ENCODE peak calls at places on chromosomes 6 and 20, in eight cellular contexts. One of them, this sample, is unnamed.

GRCh38 chr6:167750956-167751358 is 75.8 kb upstream of the AFDN start:
- DNase-seq in CD4-positive, alpha-beta T cell: no peak
- DNase-seq in CD4-positive, alpha-beta memory T cell: no peak
- DNase-seq in right cardiac atrium: peak
- DNase-seq in heart left ventricle: peak
- DNase-seq in CD4-positive, CD25-positive, alpha-beta regulatory T cell: no peak
- DNase-seq in brain microvascular endothelial cell: no peak
- DNase-seq in hepatocyte: peak
- DNase-seq in this sample: peak

GRCh38 chr6:3139090-3139903 is 18.0 kb downstream of the TUBB2A start:
- DNase-seq in CD4-positive, alpha-beta T cell: no peak
- DNase-seq in CD4-positive, alpha-beta memory T cell: no peak
- DNase-seq in right cardiac atrium: peak
- DNase-seq in heart left ventricle: peak
- DNase-seq in CD4-positive, CD25-positive, alpha-beta regulatory T cell: no peak
- DNase-seq in brain microvascular endothelial cell: peak
- DNase-seq in hepatocyte: peak
- DNase-seq in this sample: peak

GRCh38 chr6:37990762-37991525 is 171.4 kb downstream of the ZFAND3 start:
- DNase-seq in CD4-positive, alpha-beta T cell: no peak
- DNase-seq in CD4-positive, alpha-beta memory T cell: no peak
- DNase-seq in right cardiac atrium: no peak
- DNase-seq in heart left ventricle: peak
- DNase-seq in CD4-positive, CD25-positive, alpha-beta regulatory T cell: no peak
- DNase-seq in brain microvascular endothelial cell: peak
- DNase-seq in hepatocyte: peak
- DNase-seq in this sample: no peak

GRCh38 chr6:13248053-13248452 is 80.3 kb downstream of the TBC1D7 start:
- DNase-seq in CD4-positive, alpha-beta T cell: no peak
- DNase-seq in CD4-positive, alpha-beta memory T cell: no peak
- DNase-seq in right cardiac atrium: no peak
- DNase-seq in heart left ventricle: no peak
- DNase-seq in CD4-positive, CD25-positive, alpha-beta regulatory T cell: no peak
- DNase-seq in brain microvascular endothelial cell: peak
- DNase-seq in hepatocyte: peak
- DNase-seq in this sample: peak

GRCh38 chr20:4569092-4569491 is 152.6 kb upstream of the PRND start:
- DNase-seq in CD4-positive, alpha-beta T cell: no peak
- DNase-seq in CD4-positive, alpha-beta memory T cell: no peak
- DNase-seq in right cardiac atrium: no peak
- DNase-seq in heart left ventricle: no peak
- DNase-seq in CD4-positive, CD25-positive, alpha-beta regulatory T cell: no peak
- DNase-seq in brain microvascular endothelial cell: no peak
- DNase-seq in hepatocyte: no peak
- DNase-seq in this sample: no peak

GRCh38 chr20:2167122-2167521 is 65.5 kb downstream of the STK35 start:
- DNase-seq in CD4-positive, alpha-beta T cell: no peak
- DNase-seq in CD4-positive, alpha-beta memory T cell: no peak
- DNase-seq in right cardiac atrium: no peak
- DNase-seq in heart left ventricle: no peak
- DNase-seq in CD4-positive, CD25-positive, alpha-beta regulatory T cell: no peak
- DNase-seq in brain microvascular endothelial cell: no peak
- DNase-seq in hepatocyte: no peak
- DNase-seq in this sample: no peak

GRCh38 chr20:49765846-49766541 is 46.6 kb upstream of the SLC9A8 start:
- DNase-seq in CD4-positive, alpha-beta T cell: no peak
- DNase-seq in CD4-positive, alpha-beta memory T cell: no peak
- DNase-seq in right cardiac atrium: no peak
- DNase-seq in heart left ventricle: no peak
- DNase-seq in CD4-positive, CD25-positive, alpha-beta regulatory T cell: no peak
- DNase-seq in brain microvascular endothelial cell: no peak
- DNase-seq in hepatocyte: no peak
- DNase-seq in this sample: no peak

GRCh38 chr20:24993337-24994185 is 1.0 kb upstream of the APMAP start:
- DNase-seq in CD4-positive, alpha-beta T cell: no peak
- DNase-seq in CD4-positive, alpha-beta memory T cell: no peak
- DNase-seq in right cardiac atrium: no peak
- DNase-seq in heart left ventricle: no peak
- DNase-seq in CD4-positive, CD25-positive, alpha-beta regulatory T cell: no peak
- DNase-seq in brain microvascular endothelial cell: no peak
- DNase-seq in hepatocyte: peak
- DNase-seq in this sample: no peak

GRCh38 chr6:170291271-170292110 is 613 bp upstream of the DLL1 start:
- DNase-seq in CD4-positive, alpha-beta T cell: peak
- DNase-seq in CD4-positive, alpha-beta memory T cell: peak
- DNase-seq in right cardiac atrium: peak
- DNase-seq in heart left ventricle: peak
- DNase-seq in CD4-positive, CD25-positive, alpha-beta regulatory T cell: peak
- DNase-seq in brain microvascular endothelial cell: no peak
- DNase-seq in hepatocyte: peak
- DNase-seq in this sample: no peak

GRCh38 chr6:25882066-25882496 is 8.0 kb upstream of the SLC17A3 start:
- DNase-seq in CD4-positive, alpha-beta T cell: peak
- DNase-seq in CD4-positive, alpha-beta memory T cell: no peak
- DNase-seq in right cardiac atrium: peak
- DNase-seq in heart left ventricle: peak
- DNase-seq in CD4-positive, CD25-positive, alpha-beta regulatory T cell: peak
- DNase-seq in brain microvascular endothelial cell: no peak
- DNase-seq in hepatocyte: peak
- DNase-seq in this sample: no peak

GRCh38 chr6:134954272-134954990 is 4.5 kb upstream of the ALDH8A1 start:
- DNase-seq in CD4-positive, alpha-beta T cell: no peak
- DNase-seq in CD4-positive, alpha-beta memory T cell: no peak
- DNase-seq in right cardiac atrium: no peak
- DNase-seq in heart left ventricle: no peak
- DNase-seq in CD4-positive, CD25-positive, alpha-beta regulatory T cell: no peak
- DNase-seq in brain microvascular endothelial cell: no peak
- DNase-seq in hepatocyte: peak
- DNase-seq in this sample: no peak

GRCh38 chr6:63565058-63565726 is 7.1 kb upstream of the LOC128125822 start:
- DNase-seq in CD4-positive, alpha-beta T cell: no peak
- DNase-seq in CD4-positive, alpha-beta memory T cell: no peak
- DNase-seq in right cardiac atrium: no peak
- DNase-seq in heart left ventricle: no peak
- DNase-seq in CD4-positive, CD25-positive, alpha-beta regulatory T cell: no peak
- DNase-seq in brain microvascular endothelial cell: no peak
- DNase-seq in hepatocyte: peak
- DNase-seq in this sample: peak

GRCh38 chr6:30767158-30767943 is 23.0 kb upstream of the IER3 start:
- DNase-seq in CD4-positive, alpha-beta T cell: no peak
- DNase-seq in CD4-positive, alpha-beta memory T cell: no peak
- DNase-seq in right cardiac atrium: no peak
- DNase-seq in heart left ventricle: no peak
- DNase-seq in CD4-positive, CD25-positive, alpha-beta regulatory T cell: no peak
- DNase-seq in brain microvascular endothelial cell: no peak
- DNase-seq in hepatocyte: no peak
- DNase-seq in this sample: no peak

GRCh38 chr6:137745321-137745720 is 121.7 kb upstream of the TNFAIP3 start:
- DNase-seq in CD4-positive, alpha-beta T cell: no peak
- DNase-seq in CD4-positive, alpha-beta memory T cell: no peak
- DNase-seq in right cardiac atrium: no peak
- DNase-seq in heart left ventricle: no peak
- DNase-seq in CD4-positive, CD25-positive, alpha-beta regulatory T cell: no peak
- DNase-seq in brain microvascular endothelial cell: no peak
- DNase-seq in hepatocyte: no peak
- DNase-seq in this sample: no peak

GRCh38 chr6:36334832-36335459 is 1.7 kb downstream of the BNIP5 start:
- DNase-seq in CD4-positive, alpha-beta T cell: no peak
- DNase-seq in CD4-positive, alpha-beta memory T cell: no peak
- DNase-seq in right cardiac atrium: no peak
- DNase-seq in heart left ventricle: no peak
- DNase-seq in CD4-positive, CD25-positive, alpha-beta regulatory T cell: no peak
- DNase-seq in brain microvascular endothelial cell: no peak
- DNase-seq in hepatocyte: peak
- DNase-seq in this sample: peak

GRCh38 chr6:15507221-15507620 is 155.6 kb downstream of the DTNBP1 start:
- DNase-seq in CD4-positive, alpha-beta T cell: no peak
- DNase-seq in CD4-positive, alpha-beta memory T cell: no peak
- DNase-seq in right cardiac atrium: peak
- DNase-seq in heart left ventricle: no peak
- DNase-seq in CD4-positive, CD25-positive, alpha-beta regulatory T cell: no peak
- DNase-seq in brain microvascular endothelial cell: no peak
- DNase-seq in hepatocyte: no peak
- DNase-seq in this sample: no peak

GRCh38 chr20:37231970-37232620 is 29.5 kb downstream of the GHRH start:
- DNase-seq in CD4-positive, alpha-beta T cell: no peak
- DNase-seq in CD4-positive, alpha-beta memory T cell: no peak
- DNase-seq in right cardiac atrium: no peak
- DNase-seq in heart left ventricle: no peak
- DNase-seq in CD4-positive, CD25-positive, alpha-beta regulatory T cell: no peak
- DNase-seq in brain microvascular endothelial cell: no peak
- DNase-seq in hepatocyte: no peak
- DNase-seq in this sample: no peak

GRCh38 chr6:27593200-27593818 is 120.4 kb upstream of the ZNF184 start:
- DNase-seq in CD4-positive, alpha-beta T cell: no peak
- DNase-seq in CD4-positive, alpha-beta memory T cell: no peak
- DNase-seq in right cardiac atrium: no peak
- DNase-seq in heart left ventricle: no peak
- DNase-seq in CD4-positive, CD25-positive, alpha-beta regulatory T cell: no peak
- DNase-seq in brain microvascular endothelial cell: peak
- DNase-seq in hepatocyte: no peak
- DNase-seq in this sample: no peak

GRCh38 chr6:166365806-166366205 is 16.9 kb downstream of the MPC1 start:
- DNase-seq in CD4-positive, alpha-beta T cell: no peak
- DNase-seq in CD4-positive, alpha-beta memory T cell: no peak
- DNase-seq in right cardiac atrium: no peak
- DNase-seq in heart left ventricle: no peak
- DNase-seq in CD4-positive, CD25-positive, alpha-beta regulatory T cell: no peak
- DNase-seq in brain microvascular endothelial cell: peak
- DNase-seq in hepatocyte: no peak
- DNase-seq in this sample: no peak

GRCh38 chr6:40882321-40882720 is 156.7 kb downstream of the UNC5CL start:
- DNase-seq in CD4-positive, alpha-beta T cell: no peak
- DNase-seq in CD4-positive, alpha-beta memory T cell: no peak
- DNase-seq in right cardiac atrium: no peak
- DNase-seq in heart left ventricle: no peak
- DNase-seq in CD4-positive, CD25-positive, alpha-beta regulatory T cell: no peak
- DNase-seq in brain microvascular endothelial cell: no peak
- DNase-seq in hepatocyte: peak
- DNase-seq in this sample: no peak

GRCh38 chr6:63380265-63380664 is 60.5 kb upstream of the LGSN start:
- DNase-seq in CD4-positive, alpha-beta T cell: no peak
- DNase-seq in CD4-positive, alpha-beta memory T cell: no peak
- DNase-seq in right cardiac atrium: no peak
- DNase-seq in heart left ventricle: no peak
- DNase-seq in CD4-positive, CD25-positive, alpha-beta regulatory T cell: no peak
- DNase-seq in brain microvascular endothelial cell: no peak
- DNase-seq in hepatocyte: no peak
- DNase-seq in this sample: no peak

GRCh38 chr6:72953901-72954494 is 271.3 kb downstream of the KHDC1L start:
- DNase-seq in CD4-positive, alpha-beta T cell: no peak
- DNase-seq in CD4-positive, alpha-beta memory T cell: no peak
- DNase-seq in right cardiac atrium: no peak
- DNase-seq in heart left ventricle: no peak
- DNase-seq in CD4-positive, CD25-positive, alpha-beta regulatory T cell: no peak
- DNase-seq in brain microvascular endothelial cell: peak
- DNase-seq in hepatocyte: no peak
- DNase-seq in this sample: no peak
- H3K27ac ChIP-seq in CD4-positive, alpha-beta T cell: no peak
- H3K27ac ChIP-seq in CD4-positive, alpha-beta memory T cell: no peak
- H3K27ac ChIP-seq in right cardiac atrium: no peak
- H3K27ac ChIP-seq in heart left ventricle: no peak
- H3K27ac ChIP-seq in CD4-positive, CD25-positive, alpha-beta regulatory T cell: no peak
- H3K27ac ChIP-seq in brain microvascular endothelial cell: peak
- H3K27ac ChIP-seq in hepatocyte: peak
- H3K27ac ChIP-seq in this sample: peak

GRCh38 chr6:505374-505773 is 113.8 kb downstream of the IRF4 start:
- DNase-seq in CD4-positive, alpha-beta T cell: no peak
- DNase-seq in CD4-positive, alpha-beta memory T cell: no peak
- DNase-seq in right cardiac atrium: no peak
- DNase-seq in heart left ventricle: no peak
- DNase-seq in CD4-positive, CD25-positive, alpha-beta regulatory T cell: no peak
- DNase-seq in brain microvascular endothelial cell: no peak
- DNase-seq in hepatocyte: no peak
- DNase-seq in this sample: no peak
- H3K27ac ChIP-seq in CD4-positive, alpha-beta T cell: no peak
- H3K27ac ChIP-seq in CD4-positive, alpha-beta memory T cell: no peak
- H3K27ac ChIP-seq in right cardiac atrium: no peak
- H3K27ac ChIP-seq in heart left ventricle: no peak
- H3K27ac ChIP-seq in CD4-positive, CD25-positive, alpha-beta regulatory T cell: no peak
- H3K27ac ChIP-seq in brain microvascular endothelial cell: no peak
- H3K27ac ChIP-seq in hepatocyte: no peak
- H3K27ac ChIP-seq in this sample: no peak

DNA sequence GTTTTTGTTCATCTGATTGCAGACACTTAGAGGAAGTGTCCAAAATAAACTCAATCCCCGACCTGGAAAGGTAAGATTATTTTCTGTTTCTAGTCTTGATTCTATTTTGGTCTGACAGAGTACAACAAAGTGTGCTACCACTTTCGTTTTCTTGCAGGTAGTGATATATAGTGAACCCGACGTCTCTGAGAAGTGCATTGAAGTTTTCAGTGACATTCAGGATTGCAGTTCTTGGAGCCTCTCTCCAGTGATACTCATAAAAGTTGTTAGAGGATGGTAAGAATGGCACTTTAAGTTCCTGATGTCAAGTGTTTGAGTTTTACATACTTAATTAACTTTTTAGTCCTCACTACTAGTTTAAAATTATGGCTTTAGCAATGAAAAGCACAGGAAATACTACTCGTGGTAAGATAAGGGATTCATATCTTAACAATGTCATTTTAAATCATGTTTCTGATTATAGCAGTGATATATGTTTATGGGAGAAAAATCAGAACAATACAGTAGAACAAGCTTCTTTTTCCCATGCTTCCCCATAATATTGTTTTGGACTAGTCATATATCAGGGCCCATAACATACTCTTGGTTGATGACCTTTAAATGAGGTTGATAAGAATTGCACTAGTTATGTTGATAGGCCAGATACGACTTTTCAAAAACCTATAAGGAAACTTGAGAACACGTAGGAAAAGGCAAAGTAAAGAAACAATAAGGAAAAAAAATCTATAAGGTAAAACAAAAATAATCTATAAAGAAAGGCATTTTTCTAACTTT is 104.0 kb downstream of the RTN4IP1 start:
- DNase-seq in CD4-positive, alpha-beta T cell: no peak
- DNase-seq in CD4-positive, alpha-beta memory T cell: peak
- DNase-seq in right cardiac atrium: no peak
- DNase-seq in heart left ventricle: no peak
- DNase-seq in CD4-positive, CD25-positive, alpha-beta regulatory T cell: no peak
- DNase-seq in brain microvascular endothelial cell: no peak
- DNase-seq in hepatocyte: no peak
- DNase-seq in this sample: no peak
- H3K27ac ChIP-seq in CD4-positive, alpha-beta T cell: peak
- H3K27ac ChIP-seq in CD4-positive, alpha-beta memory T cell: peak
- H3K27ac ChIP-seq in right cardiac atrium: no peak
- H3K27ac ChIP-seq in heart left ventricle: no peak
- H3K27ac ChIP-seq in CD4-positive, CD25-positive, alpha-beta regulatory T cell: peak
- H3K27ac ChIP-seq in brain microvascular endothelial cell: no peak
- H3K27ac ChIP-seq in hepatocyte: no peak
- H3K27ac ChIP-seq in this sample: peak

DNA sequence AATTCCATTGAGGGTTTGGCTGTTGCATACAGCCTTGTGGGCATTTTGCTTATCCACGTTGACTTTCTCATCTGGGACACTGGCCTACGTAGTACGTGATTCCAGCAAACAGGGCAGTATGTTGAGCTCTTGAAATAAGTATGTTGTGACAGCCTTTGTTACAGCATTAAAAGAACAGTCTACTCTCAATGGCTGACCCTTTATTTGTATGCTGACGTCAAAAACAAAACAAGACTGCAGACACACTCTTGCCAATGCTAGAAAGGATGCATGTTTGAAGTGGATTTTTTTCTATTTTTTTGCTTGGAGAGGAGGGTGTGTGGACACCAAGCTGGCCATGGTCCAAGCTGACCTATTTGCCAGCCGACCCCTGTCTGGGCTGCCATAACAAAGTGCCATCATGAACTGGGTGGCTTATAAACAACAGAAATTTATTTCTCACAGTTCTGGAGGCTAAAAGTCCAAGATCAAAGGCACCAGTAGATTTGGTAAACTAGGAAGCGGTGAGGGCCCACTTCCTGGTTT is 10.8 kb upstream of the SNHG17 start:
- DNase-seq in CD4-positive, alpha-beta T cell: no peak
- DNase-seq in CD4-positive, alpha-beta memory T cell: no peak
- DNase-seq in right cardiac atrium: no peak
- DNase-seq in heart left ventricle: no peak
- DNase-seq in CD4-positive, CD25-positive, alpha-beta regulatory T cell: no peak
- DNase-seq in brain microvascular endothelial cell: no peak
- DNase-seq in hepatocyte: no peak
- DNase-seq in this sample: no peak
- H3K27ac ChIP-seq in CD4-positive, alpha-beta T cell: no peak
- H3K27ac ChIP-seq in CD4-positive, alpha-beta memory T cell: peak
- H3K27ac ChIP-seq in right cardiac atrium: no peak
- H3K27ac ChIP-seq in heart left ventricle: peak
- H3K27ac ChIP-seq in CD4-positive, CD25-positive, alpha-beta regulatory T cell: peak
- H3K27ac ChIP-seq in brain microvascular endothelial cell: peak
- H3K27ac ChIP-seq in hepatocyte: no peak
- H3K27ac ChIP-seq in this sample: no peak